ENCODE peak calls at places on chromosome 7, in five cellular contexts. B, Q, N, C and J are unnamed samples.

GRCh38 chr7:69768986-69769595 is 170.8 kb downstream of the AUTS2 start:
- DNase-seq in B (no peak), Q (no peak), N (no peak), C (no peak), J (no peak)

GRCh38 chr7:48168159-48168558 is 3.1 kb upstream of the ABCA13 start:
- DNase-seq in B (peak), Q (no peak), N (no peak), C (no peak), J (no peak)

GRCh38 chr7:159027803-159028455 is 116.7 kb downstream of the VIPR2 start:
- DNase-seq in B (peak), Q (no peak), N (no peak), C (no peak), J (no peak)

GRCh38 chr7:2049111-2049781 is 183.5 kb downstream of the MAD1L1 start:
- DNase-seq in B (no peak), Q (no peak), N (no peak), C (no peak), J (no peak)

GRCh38 chr7:151017953-151018420 is 6.3 kb downstream of the ATG9B start:
- DNase-seq in B (no peak), Q (peak), N (peak), C (peak), J (peak)

GRCh38 chr7:142866361-142867096 is 11.7 kb downstream of the EPHB6 start:
- DNase-seq in B (peak), Q (no peak), N (peak), C (peak), J (peak)

GRCh38 chr7:84085147-84085546 is 109.4 kb downstream of the SEMA3A start:
- DNase-seq in B (no peak), Q (no peak), N (no peak), C (no peak), J (no peak)

GRCh38 chr7:85705076-85705475 is 518.2 kb upstream of the SEMA3D start:
- DNase-seq in B (peak), Q (no peak), N (no peak), C (no peak), J (no peak)

GRCh38 chr7:136687693-136688322 is 180.6 kb upstream of the CHRM2 start:
- DNase-seq in B (peak), Q (no peak), N (no peak), C (peak), J (peak)

GRCh38 chr7:47078241-47078640 is 503.7 kb downstream of the TNS3 start:
- DNase-seq in B (peak), Q (no peak), N (no peak), C (no peak), J (no peak)

GRCh38 chr7:33667261-33667660 is 238.1 kb upstream of the BMPER start:
- DNase-seq in B (peak), Q (no peak), N (no peak), C (no peak), J (no peak)

GRCh38 chr7:674454-675410 is 51.8 kb upstream of the DNAAF5 start:
- DNase-seq in B (no peak), Q (no peak), N (no peak), C (no peak), J (no peak)

GRCh38 chr7:134820778-134821177 is 41.3 kb downstream of the CALD1 start:
- DNase-seq in B (no peak), Q (no peak), N (no peak), C (no peak), J (no peak)

GRCh38 chr7:23970193-23970592 is 260.2 kb downstream of the STK31 start:
- DNase-seq in B (no peak), Q (no peak), N (no peak), C (no peak), J (no peak)

GRCh38 chr7:117269895-117270294 is 53.0 kb downstream of the WNT2 start:
- DNase-seq in B (peak), Q (no peak), N (no peak), C (no peak), J (no peak)

GRCh38 chr7:130276796-130277762 is 10.4 kb downstream of the CPA2 start:
- DNase-seq in B (peak), Q (no peak), N (no peak), C (no peak), J (no peak)

GRCh38 chr7:1707756-1708611 is 37.9 kb downstream of the ELFN1 start:
- DNase-seq in B (no peak), Q (no peak), N (no peak), C (no peak), J (peak)

GRCh38 chr7:159167139-159167538 is 22.5 kb upstream of the VIPR2 start:
- DNase-seq in B (no peak), Q (no peak), N (no peak), C (no peak), J (no peak)

GRCh38 chr7:17633099-17633498 is 307.2 kb downstream of the SNX13 start:
- DNase-seq in B (peak), Q (no peak), N (no peak), C (no peak), J (no peak)

GRCh38 chr7:118918556-118918955 is 694.1 kb downstream of the ANKRD7 start:
- DNase-seq in B (peak), Q (no peak), N (no peak), C (no peak), J (no peak)